ENCODE peak calls at places on chromosomes 4 and X, in eight cellular contexts. S is BJ; G is fibroblast of mammary gland; Y is upper lobe of right lung; K is CD8-positive, alpha-beta T cell; F is right lobe of liver; R is OCI-LY7; C is naive thymus-derived CD4-positive, alpha-beta T cell. L is an unnamed sample.

GRCh38 chr4:156906325-156906724 is 65.3 kb downstream of the PDGFC start:
- DNase-seq in S (no peak), G (no peak), Y (no peak), K (no peak), F (no peak), R (no peak), C (no peak), L (no peak)

GRCh38 chr4:85610450-85610849 is 135.5 kb downstream of the ARHGAP24 start:
- DNase-seq in S (no peak), G (no peak), Y (no peak), K (no peak), F (no peak), R (no peak), C (no peak), L (no peak)

GRCh38 chr4:145735330-145735638 is 55.3 kb downstream of the C4orf51 start:
- DNase-seq in S (peak), G (peak), Y (no peak), K (no peak), F (no peak), R (no peak), C (no peak), L (no peak)

GRCh38 chr4:89316931-89317366 is 9.3 kb upstream of the GPRIN3 start:
- DNase-seq in S (no peak), G (peak), Y (no peak), K (no peak), F (no peak), R (peak), C (no peak), L (peak)

GRCh38 chr4:188578657-188579056 is 439.4 kb downstream of the TRIML1 start:
- DNase-seq in S (no peak), G (no peak), Y (no peak), K (no peak), F (no peak), R (no peak), C (no peak), L (no peak)

GRCh38 chr4:17335371-17335770 is 176.5 kb downstream of the QDPR start:
- DNase-seq in S (no peak), G (no peak), Y (no peak), K (no peak), F (no peak), R (no peak), C (no peak), L (no peak)

GRCh38 chr4:101337688-101338087 is 9.6 kb downstream of the PPP3CA start:
- DNase-seq in S (no peak), G (peak), Y (no peak), K (no peak), F (no peak), R (no peak), C (no peak), L (no peak)

GRCh38 chr4:77126844-77127614 is 30.0 kb upstream of the CCNG2 start:
- DNase-seq in S (no peak), G (no peak), Y (no peak), K (no peak), F (no peak), R (peak), C (no peak), L (peak)

GRCh38 chr4:3666263-3666662 is 99.9 kb upstream of the ADRA2C start:
- DNase-seq in S (no peak), G (no peak), Y (no peak), K (no peak), F (no peak), R (peak), C (no peak), L (peak)

GRCh38 chr4:85747871-85748491 is 273.0 kb downstream of the ARHGAP24 start:
- DNase-seq in S (no peak), G (peak), Y (no peak), K (no peak), F (no peak), R (peak), C (no peak), L (peak)

GRCh38 chr4:41432889-41433288 is 105.1 kb upstream of the LIMCH1 start:
- DNase-seq in S (peak), G (peak), Y (no peak), K (no peak), F (no peak), R (no peak), C (no peak), L (no peak)

GRCh38 chr4:144171697-144172096 is 31.2 kb upstream of the GYPA start:
- DNase-seq in S (no peak), G (no peak), Y (no peak), K (no peak), F (no peak), R (no peak), C (no peak), L (no peak)

GRCh38 chr4:88630756-88631155 is 38.5 kb downstream of the HERC3 start:
- DNase-seq in S (no peak), G (peak), Y (no peak), K (no peak), F (no peak), R (no peak), C (no peak), L (no peak)

GRCh38 chr4:182384496-182385155 is 141.4 kb downstream of the TENM3 start:
- DNase-seq in S (no peak), G (peak), Y (no peak), K (no peak), F (no peak), R (no peak), C (no peak), L (no peak)

GRCh38 chr4:82739292-82740190 is 59.1 kb downstream of the SCD5 start:
- DNase-seq in S (no peak), G (peak), Y (peak), K (peak), F (peak), R (peak), C (no peak), L (peak)

GRCh38 chr4:12965334-12965733 is 518.8 kb downstream of the RAB28 start:
- DNase-seq in S (no peak), G (no peak), Y (no peak), K (no peak), F (no peak), R (no peak), C (no peak), L (no peak)

GRCh38 chrX:15680401-15680800 is 15.8 kb upstream of the CLTRN start:
- DNase-seq in S (no peak), G (peak), Y (no peak), K (no peak), F (no peak), R (no peak), C (no peak), L (no peak)

GRCh38 chrX:331145-331771 is 12.7 kb upstream of the GTPBP6 start:
- DNase-seq in S (no peak), G (peak), Y (peak), K (no peak), F (peak), R (no peak), C (peak), L (no peak)

GRCh38 chr4:6410078-6410477 is 62.3 kb downstream of the PPP2R2C start:
- DNase-seq in S (no peak), G (no peak), Y (peak), K (no peak), F (no peak), R (no peak), C (no peak), L (no peak)

GRCh38 chrX:29269390-29269789 is 682.1 kb downstream of the IL1RAPL1 start:
- DNase-seq in S (no peak), G (no peak), Y (no peak), K (no peak), F (no peak), R (no peak), C (no peak), L (no peak)

GRCh38 chr4:122739174-122739573 is 6.7 kb downstream of the BBS12 start:
- DNase-seq in S (peak), G (peak), Y (no peak), K (no peak), F (no peak), R (no peak), C (no peak), L (no peak)

GRCh38 chrX:13293700-13294099 is 26.2 kb downstream of the ATXN3L start:
- DNase-seq in S (no peak), G (no peak), Y (no peak), K (no peak), F (no peak), R (no peak), C (no peak), L (no peak)

GRCh38 chr4:36716874-36717273 is 435.5 kb downstream of the DTHD1 start:
- DNase-seq in S (no peak), G (no peak), Y (no peak), K (no peak), F (no peak), R (no peak), C (no peak), L (no peak)

GRCh38 chr4:128847074-128847724 is 37.7 kb downstream of the JADE1 start:
- DNase-seq in S (no peak), G (peak), Y (no peak), K (no peak), F (no peak), R (no peak), C (no peak), L (no peak)

GRCh38 chrX:79161655-79162054 is 17.2 kb downstream of the GPR174 start:
- DNase-seq in S (no peak), G (no peak), Y (no peak), K (peak), F (no peak), R (peak), C (peak), L (no peak)

GRCh38 chr4:184838249-184839074 is 12.7 kb upstream of the ACSL1 start:
- DNase-seq in S (no peak), G (peak), Y (no peak), K (no peak), F (no peak), R (no peak), C (no peak), L (no peak)

GRCh38 chrX:1649623-1650022 is 34.8 kb downstream of the ASMT start:
- DNase-seq in S (no peak), G (no peak), Y (no peak), K (no peak), F (no peak), R (no peak), C (no peak), L (peak)
- H3K4me3 ChIP-seq in S (peak), G (no peak), Y (no peak), K (no peak), F (no peak), R (no peak), C (no peak), L (no peak)

GRCh38 chrX:47620303-47620685 is 637 bp upstream of the SYN1 start:
- DNase-seq in S (no peak), G (no peak), Y (no peak), K (no peak), F (no peak), R (no peak), C (no peak), L (no peak)

GRCh38 chrX:47621851-47622250 is 2.2 kb upstream of the SYN1 start:
- DNase-seq in S (no peak), G (no peak), Y (no peak), K (no peak), F (no peak), R (no peak), C (no peak), L (no peak)

GRCh38 chrX:47623540-47624027 is 3.9 kb upstream of the SYN1 start:
- DNase-seq in S (no peak), G (peak), Y (peak), K (no peak), F (peak), R (no peak), C (peak), L (no peak)

GRCh38 chrX:47618923-47619485 is 653 bp downstream of the SYN1 start:
- DNase-seq in S (no peak), G (no peak), Y (no peak), K (no peak), F (no peak), R (no peak), C (no peak), L (no peak)

DNA sequence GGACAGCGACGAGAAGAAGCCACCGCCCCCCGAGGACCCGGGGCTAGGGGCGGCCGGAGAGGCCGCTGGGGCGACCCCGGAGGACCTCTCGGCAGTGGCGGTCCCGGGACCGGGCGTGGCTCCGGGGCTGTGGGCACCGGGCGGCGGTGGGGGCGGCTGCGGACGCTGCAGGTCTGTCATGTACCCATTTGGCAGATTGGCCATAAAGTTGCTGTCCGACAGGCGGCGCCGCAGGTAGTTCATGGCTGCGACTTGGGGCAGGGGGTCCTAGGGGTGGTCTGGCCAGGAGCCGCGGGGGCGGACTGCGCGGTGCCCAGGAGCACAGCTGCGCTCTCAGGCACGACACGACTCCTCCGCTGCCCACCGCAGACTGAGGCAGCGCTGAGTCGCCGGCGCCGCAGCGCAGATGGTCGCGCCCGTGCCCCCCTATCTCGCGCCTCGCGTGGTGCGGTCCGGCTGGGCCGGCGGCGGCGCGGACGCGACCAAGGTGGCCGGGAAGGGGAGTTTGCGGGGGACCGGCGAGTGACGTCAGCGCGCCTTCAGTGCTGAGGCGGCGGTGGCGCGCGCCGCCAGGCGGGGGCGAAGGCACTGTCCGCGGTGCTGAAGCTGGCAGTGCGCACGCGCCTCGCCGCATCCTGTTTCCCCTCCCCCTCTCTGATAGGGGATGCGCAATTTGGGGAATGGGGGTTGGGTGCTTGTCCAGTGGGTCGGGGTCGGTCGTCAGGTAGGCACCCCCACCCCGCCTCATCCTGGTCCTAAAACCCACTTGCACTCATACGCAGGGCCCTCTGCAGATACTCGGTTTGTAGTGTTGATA is at the start of gene SYN1:
- DNase-seq in S (no peak), G (peak), Y (peak), K (peak), F (peak), R (no peak), C (peak), L (peak)
- H3K4me3 ChIP-seq in S (peak), G (peak), Y (peak), K (peak), F (peak), R (no peak), C (peak), L (no peak)

GRCh38 chr4:30720656-30721352 is 635 bp downstream of the PCDH7 start:
- DNase-seq in S (no peak), G (peak), Y (no peak), K (no peak), F (peak), R (no peak), C (no peak), L (no peak)

GRCh38 chr4:30718021-30718888 is 1.9 kb upstream of the PCDH7 start:
- DNase-seq in S (no peak), G (peak), Y (no peak), K (no peak), F (peak), R (no peak), C (no peak), L (no peak)

GRCh38 chr4:30718889-30719252 is 1.3 kb upstream of the PCDH7 start:
- DNase-seq in S (no peak), G (peak), Y (no peak), K (no peak), F (no peak), R (no peak), C (no peak), L (no peak)

GRCh38 chr4:30720021-30720655 is at the start of gene PCDH7:
- DNase-seq in S (no peak), G (peak), Y (no peak), K (no peak), F (peak), R (no peak), C (no peak), L (no peak)

GRCh38 chr4:30719363-30720020 is 677 bp upstream of the PCDH7 start:
- DNase-seq in S (no peak), G (peak), Y (no peak), K (no peak), F (peak), R (no peak), C (no peak), L (no peak)
- H3K4me3 ChIP-seq in S (peak), G (peak), Y (peak), K (no peak), F (peak), R (no peak), C (no peak), L (no peak)

GRCh38 chrX:123481908-123482873 is 250.7 kb downstream of the THOC2 start:
- DNase-seq in S (no peak), G (peak), Y (no peak), K (no peak), F (no peak), R (no peak), C (no peak), L (no peak)

GRCh38 chrX:123477673-123478072 is 255.2 kb downstream of the THOC2 start:
- DNase-seq in S (no peak), G (no peak), Y (no peak), K (no peak), F (no peak), R (no peak), C (no peak), L (no peak)

GRCh38 chrX:123475068-123475724 is 257.7 kb downstream of the THOC2 start:
- DNase-seq in S (no peak), G (peak), Y (no peak), K (no peak), F (no peak), R (no peak), C (no peak), L (no peak)

DNA sequence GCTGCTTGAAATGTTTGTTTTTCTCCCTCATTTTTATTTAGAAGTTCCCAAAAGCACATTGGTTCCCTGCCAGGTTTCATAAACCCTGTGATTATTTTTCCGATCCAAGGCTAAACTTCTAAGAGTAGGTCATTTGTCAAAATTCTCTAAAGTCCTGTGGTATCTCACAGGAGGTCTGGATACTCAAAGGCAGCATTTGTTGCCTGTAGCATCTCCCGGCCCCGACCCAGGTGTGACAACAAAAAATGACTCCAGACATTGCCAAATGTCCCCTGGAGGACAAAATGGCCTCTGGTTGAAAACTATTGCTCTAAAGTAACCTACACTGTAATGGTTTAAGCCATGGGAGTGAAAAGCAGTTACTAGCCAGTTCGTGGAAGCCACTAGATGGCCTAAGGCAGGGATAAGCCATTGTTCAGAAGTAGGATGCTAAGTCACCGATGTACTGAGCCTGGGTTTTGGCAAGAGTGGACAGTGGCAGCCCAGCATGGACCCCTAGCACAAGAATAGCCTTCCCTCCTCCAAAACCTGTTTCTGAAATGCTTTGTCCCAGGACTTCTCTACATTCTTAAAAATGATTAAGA is 256.1 kb downstream of the THOC2 start:
- DNase-seq in S (no peak), G (no peak), Y (no peak), K (no peak), F (no peak), R (no peak), C (no peak), L (no peak)
- H3K4me3 ChIP-seq in S (no peak), G (no peak), Y (no peak), K (no peak), F (no peak), R (no peak), C (no peak), L (no peak)

L was measured in Karpas-422.